ENCODE peak calls at places on chromosomes 11 and 22, in eight cellular contexts. W is PC-3, P is HFF-Myc, S is lung, B is fibroblast of mammary gland, L is A549, F is tibial nerve, R is heart right ventricle. D is an unnamed sample.

GRCh38 chr11:65817815-65818680 is 15.7 kb upstream of the SNX32 start:
- DNase-seq in W (peak), P (peak), S (peak), B (peak), L (peak), F (peak), R (peak), D (peak)

GRCh38 chr11:71305451-71306125 is 53.2 kb upstream of the SHANK2 start:
- DNase-seq in W (no peak), P (no peak), S (peak), B (no peak), L (no peak), F (no peak), R (no peak), D (no peak)

GRCh38 chr11:79582434-79582833 is 141.6 kb upstream of the TENM4 start:
- DNase-seq in W (no peak), P (no peak), S (no peak), B (no peak), L (no peak), F (no peak), R (no peak), D (no peak)

GRCh38 chr22:44996648-44997047 is 13.2 kb downstream of the PHF21B start:
- DNase-seq in W (no peak), P (no peak), S (no peak), B (no peak), L (no peak), F (no peak), R (no peak), D (no peak)

GRCh38 chr11:67272327-67273259 is 6.3 kb downstream of the GRK2 start:
- DNase-seq in W (no peak), P (no peak), S (no peak), B (no peak), L (no peak), F (peak), R (peak), D (no peak)

GRCh38 chr22:19477321-19478085 is 1.5 kb downstream of the UFD1 start:
- DNase-seq in W (peak), P (no peak), S (no peak), B (peak), L (no peak), F (no peak), R (no peak), D (no peak)

GRCh38 chr11:78202733-78203167 is 14.0 kb downstream of the USP35 start:
- DNase-seq in W (no peak), P (no peak), S (no peak), B (no peak), L (no peak), F (no peak), R (no peak), D (no peak)

GRCh38 chr11:65169164-65169641 is 830 bp upstream of the SPDYC start:
- DNase-seq in W (peak), P (no peak), S (no peak), B (no peak), L (no peak), F (no peak), R (no peak), D (no peak)

GRCh38 chr11:64244966-64245365 is 1.8 kb downstream of the PPP1R14B start:
- DNase-seq in W (no peak), P (no peak), S (no peak), B (no peak), L (no peak), F (no peak), R (no peak), D (no peak)

GRCh38 chr11:14336507-14337503 is 22.2 kb downstream of the RRAS2 start:
- DNase-seq in W (peak), P (peak), S (no peak), B (peak), L (peak), F (no peak), R (no peak), D (no peak)

GRCh38 chr22:42662114-42663021 is 13.2 kb upstream of the CYB5R3 start:
- DNase-seq in W (peak), P (no peak), S (peak), B (peak), L (peak), F (peak), R (peak), D (peak)

GRCh38 chr11:8008212-8008611 is 21.1 kb downstream of the EIF3F start:
- DNase-seq in W (no peak), P (no peak), S (no peak), B (no peak), L (no peak), F (no peak), R (no peak), D (no peak)

GRCh38 chr11:8004008-8004407 is 16.9 kb downstream of the EIF3F start:
- DNase-seq in W (no peak), P (no peak), S (no peak), B (no peak), L (no peak), F (no peak), R (no peak), D (no peak)

GRCh38 chr11:8003187-8003586 is 16.1 kb downstream of the EIF3F start:
- DNase-seq in W (no peak), P (no peak), S (no peak), B (no peak), L (no peak), F (no peak), R (no peak), D (no peak)

GRCh38 chr11:8005556-8005955 is 18.4 kb downstream of the EIF3F start:
- DNase-seq in W (no peak), P (no peak), S (no peak), B (no peak), L (no peak), F (no peak), R (no peak), D (no peak)

DNA sequence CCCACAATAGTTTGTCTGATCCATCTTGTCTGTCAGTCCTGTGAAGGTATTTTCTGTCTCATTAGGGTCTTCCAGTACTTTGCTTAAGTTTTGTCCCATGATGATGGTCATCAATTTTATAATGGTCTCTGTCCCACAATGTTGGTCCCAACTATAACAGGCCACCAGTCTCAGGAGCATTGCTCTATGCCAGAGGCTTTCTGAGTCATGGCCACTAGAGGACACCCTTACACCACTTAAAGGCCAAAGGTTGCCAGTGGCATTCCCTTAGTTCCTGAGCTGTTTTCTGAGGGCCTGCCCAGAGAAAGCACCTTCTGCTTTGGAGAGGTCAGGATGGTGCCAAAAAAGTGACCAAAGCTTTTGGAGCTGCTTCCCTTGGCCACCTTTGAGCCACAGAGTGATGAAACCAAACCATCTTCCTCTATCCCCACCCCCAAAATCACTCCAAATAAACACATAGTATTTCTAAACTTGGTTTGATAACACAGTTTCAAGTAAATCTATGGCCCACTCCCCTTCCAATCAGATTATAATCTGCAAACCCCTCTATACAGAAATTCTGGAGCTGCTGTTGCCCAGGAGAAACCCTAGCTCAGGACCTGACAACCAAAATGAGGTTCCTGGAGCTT is 19.3 kb downstream of the EIF3F start:
- DNase-seq in W (peak), P (no peak), S (peak), B (peak), L (peak), F (no peak), R (no peak), D (no peak)
- TF ChIP-seq CTCF in W (peak), P (peak), S (peak), B (peak), L (peak), F (peak), R (peak), D (peak)

DNA sequence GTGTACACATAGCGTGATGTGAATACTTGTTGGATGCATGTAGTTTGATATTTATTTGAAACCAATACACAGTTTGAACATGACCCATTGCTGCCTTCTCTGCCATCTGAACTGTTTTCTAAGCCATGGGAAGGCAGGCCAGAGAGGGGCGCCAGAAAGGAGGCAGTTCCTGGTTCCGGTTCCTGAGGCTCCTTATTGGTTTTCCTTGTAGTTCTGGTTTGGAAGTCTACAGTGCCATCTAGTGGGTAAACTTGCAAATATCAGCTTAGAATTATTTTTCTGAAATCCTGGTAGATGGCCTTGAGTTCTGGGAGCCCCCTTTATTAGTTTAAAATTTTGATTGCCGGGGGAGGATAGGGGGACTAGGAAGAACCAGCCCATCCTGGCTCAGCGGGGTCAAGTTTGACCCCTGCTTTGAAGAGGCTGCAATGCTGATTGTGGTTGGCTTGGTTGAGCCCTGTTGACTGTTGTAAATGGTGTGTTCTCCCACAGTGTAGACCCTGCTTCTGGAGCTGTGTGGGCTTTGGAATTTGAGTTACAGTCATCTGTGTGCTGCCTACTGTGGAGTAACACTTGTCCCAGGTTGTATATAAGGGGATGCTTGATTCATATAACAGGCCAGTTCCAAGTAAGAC is 48.4 kb downstream of the GRAMD1B start:
- DNase-seq in W (peak), P (peak), S (peak), B (peak), L (peak), F (no peak), R (peak), D (peak)
- H3K4me3 ChIP-seq in W (no peak), P (no peak), S (no peak), B (no peak), L (no peak), F (no peak), R (no peak), D (no peak)

GRCh38 chr11:3111919-3112690 is 53.0 kb downstream of the OSBPL5 start:
- DNase-seq in W (no peak), P (no peak), S (no peak), B (peak), L (no peak), F (no peak), R (no peak), D (no peak)
- TF ChIP-seq CTCF in W (no peak), P (no peak), S (no peak), B (no peak), L (no peak), F (no peak), R (no peak), D (no peak)

GRCh38 chr11:124195419-124195734 is 12.2 kb downstream of the OR10D3 start:
- DNase-seq in W (no peak), P (no peak), S (no peak), B (no peak), L (no peak), F (no peak), R (no peak), D (no peak)

GRCh38 chr11:124197999-124198398 is 14.9 kb downstream of the OR10D3 start:
- DNase-seq in W (no peak), P (no peak), S (no peak), B (no peak), L (no peak), F (no peak), R (no peak), D (no peak)

GRCh38 chr11:124194283-124194682 is 11.1 kb downstream of the OR10D3 start:
- DNase-seq in W (no peak), P (no peak), S (no peak), B (no peak), L (no peak), F (no peak), R (no peak), D (no peak)

GRCh38 chr11:124193221-124193945 is 10.2 kb downstream of the OR10D3 start:
- DNase-seq in W (no peak), P (no peak), S (no peak), B (no peak), L (no peak), F (no peak), R (no peak), D (no peak)

GRCh38 chr11:124194696-124195418 is 11.7 kb downstream of the OR10D3 start:
- DNase-seq in W (peak), P (peak), S (peak), B (peak), L (peak), F (no peak), R (no peak), D (no peak)
- H3K4me3 ChIP-seq in W (no peak), P (no peak), S (no peak), B (no peak), L (no peak), F (no peak), R (no peak), D (no peak)

GRCh38 chr11:120695426-120695825 is 183.9 kb downstream of the GRIK4 start:
- DNase-seq in W (no peak), P (no peak), S (no peak), B (no peak), L (no peak), F (no peak), R (no peak), D (no peak)

GRCh38 chr11:120698918-120699317 is 187.4 kb downstream of the GRIK4 start:
- DNase-seq in W (no peak), P (no peak), S (no peak), B (no peak), L (no peak), F (no peak), R (no peak), D (no peak)

GRCh38 chr11:120694706-120695105 is 183.2 kb downstream of the GRIK4 start:
- DNase-seq in W (no peak), P (no peak), S (no peak), B (no peak), L (no peak), F (no peak), R (no peak), D (no peak)

DNA sequence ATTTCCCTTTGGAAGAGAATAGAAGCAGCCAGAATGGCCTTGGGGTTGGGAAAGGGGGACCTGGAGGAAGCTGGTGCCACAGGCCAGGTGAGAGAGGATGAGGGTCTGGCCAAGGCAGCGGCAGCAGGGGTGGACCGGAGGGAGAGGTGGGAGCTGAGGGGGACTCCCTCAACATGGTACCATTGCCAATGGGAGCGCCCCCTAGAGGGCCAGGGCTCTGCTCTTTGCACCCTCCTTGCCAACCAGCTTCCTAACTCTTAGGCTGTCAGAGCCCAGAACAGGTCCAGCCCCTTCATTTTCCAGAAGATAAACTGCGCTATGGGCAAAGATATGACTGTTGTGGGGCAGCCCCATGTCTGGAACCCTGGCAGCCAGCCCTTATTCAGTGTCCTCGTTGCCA is 185.0 kb downstream of the GRIK4 start:
- DNase-seq in W (no peak), P (no peak), S (no peak), B (no peak), L (no peak), F (no peak), R (no peak), D (no peak)
- TF ChIP-seq CTCF in W (peak), P (peak), S (no peak), B (peak), L (no peak), F (no peak), R (no peak), D (no peak)

GRCh38 chr11:76592025-76592914 is 78.3 kb downstream of the LRRC32 start:
- DNase-seq in W (no peak), P (no peak), S (no peak), B (no peak), L (no peak), F (no peak), R (no peak), D (no peak)
- H3K4me3 ChIP-seq in W (no peak), P (no peak), S (no peak), B (no peak), L (no peak), F (no peak), R (no peak), D (no peak)